ENCODE peak calls at places on chromosomes 7 and 10, in five cellular contexts. M is choroid plexus epithelial cell, Q is astrocyte of the spinal cord, Z is ELF-1, F is AG08396. L is an unnamed sample.

GRCh38 chr10:71396084-71396713 is 521 bp upstream of the CDH23 start:
- DNase-seq in M (peak), Z (peak), Q (peak), F (no peak), L (no peak)

GRCh38 chr7:105985250-105985649 is 22.2 kb downstream of the CDHR3 start:
- DNase-seq in M (peak), Z (no peak), F (no peak), Q (no peak), L (no peak)

GRCh38 chr10:100890696-100891271 is 22.0 kb upstream of the SLF2 start:
- DNase-seq in Q (peak), Z (no peak), F (peak), M (peak), L (peak)

GRCh38 chr7:137418841-137419240 is 75.3 kb upstream of the PTN start:
- DNase-seq in Z (no peak), M (no peak), F (no peak), Q (no peak), L (peak)

GRCh38 chr10:12617205-12618175 is 268.1 kb downstream of the CAMK1D start:
- DNase-seq in Z (no peak), M (no peak), F (no peak), Q (no peak), L (no peak)

GRCh38 chr7:149161241-149161848 is 14.1 kb downstream of the ZNF398 start:
- DNase-seq in Z (no peak), Q (no peak), F (no peak), M (no peak), L (no peak)

GRCh38 chr10:21336476-21337170 is 188.9 kb downstream of the SKIDA1 start:
- DNase-seq in M (peak), Z (peak), Q (peak), F (peak), L (peak)

GRCh38 chr10:33100996-33101747 is 143.1 kb upstream of the ITGB1 start:
- DNase-seq in M (no peak), Q (no peak), F (no peak), Z (no peak), L (peak)

GRCh38 chr7:1566687-1567081 is 3.1 kb downstream of the PSMG3 start:
- DNase-seq in Z (no peak), Q (no peak), F (no peak), M (no peak), L (no peak)

GRCh38 chr10:34696423-34696822 is 118.7 kb downstream of the PARD3 start:
- DNase-seq in Z (no peak), M (peak), F (peak), Q (peak), L (peak)

GRCh38 chr7:73980206-73980605 is 47.8 kb upstream of the ELN start:
- DNase-seq in Q (no peak), F (no peak), Z (no peak), M (no peak), L (no peak)

GRCh38 chr7:96624954-96625353 is 84.7 kb downstream of the SEM1 start:
- DNase-seq in Q (no peak), F (no peak), Z (no peak), M (no peak), L (no peak)

GRCh38 chr7:124328774-124329173 is 295.9 kb upstream of the TMEM229A start:
- DNase-seq in M (no peak), Z (no peak), Q (no peak), F (no peak), L (no peak)

GRCh38 chr10:73785721-73786511 is 510 bp downstream of the ZSWIM8 start:
- DNase-seq in Z (peak), M (peak), Q (peak), F (peak), L (no peak)

GRCh38 chr10:83544049-83544448 is 595.3 kb upstream of the GHITM start:
- DNase-seq in M (no peak), F (no peak), Z (no peak), Q (no peak), L (no peak)